ENCODE peak calls at places on chromosomes 12 and 14, in four cellular contexts. Z is HepG2, S is GM12878, U is H1. H is an unnamed sample.

GRCh38 chr12:119876761-119877638 is at the start of gene CIT:
- DNase-seq in Z (peak), S (peak), U (peak), H (peak)

GRCh38 chr12:57276935-57277563 is 26.1 kb upstream of the STAC3 start:
- DNase-seq in Z (peak), S (no peak), U (no peak), H (no peak)

GRCh38 chr14:23055147-23055550 is 2.2 kb downstream of the CDH24 start:
- DNase-seq in Z (no peak), S (no peak), U (no peak), H (no peak)

GRCh38 chr12:120118710-120119097 is 2.2 kb upstream of the RAB35 start:
- DNase-seq in Z (peak), S (no peak), U (no peak), H (no peak)

GRCh38 chr12:127170271-127171180 is 1096.4 kb upstream of the TMEM132C start:
- DNase-seq in Z (no peak), S (no peak), U (no peak), H (no peak)

GRCh38 chr14:65428691-65429090 is 16.2 kb downstream of the FUT8 start:
- DNase-seq in Z (no peak), S (no peak), U (no peak), H (no peak)

GRCh38 chr12:12387521-12387920 is 30.6 kb downstream of the BORCS5 start:
- DNase-seq in Z (no peak), S (no peak), U (no peak), H (no peak)

GRCh38 chr12:73266206-73266605 is 994.0 kb downstream of the TRHDE start:
- DNase-seq in Z (no peak), S (no peak), U (no peak), H (peak)

GRCh38 chr14:102829106-102829505 is 51.9 kb downstream of the TRAF3 start:
- DNase-seq in Z (no peak), S (no peak), U (no peak), H (no peak)

GRCh38 chr12:124742702-124743101 is 121.0 kb downstream of the SCARB1 start:
- DNase-seq in Z (no peak), S (no peak), U (no peak), H (no peak)

GRCh38 chr12:132354982-132355680 is 25.7 kb upstream of the GALNT9 start:
- DNase-seq in Z (no peak), S (no peak), U (no peak), H (no peak)

GRCh38 chr14:82251434-82251833 is 717.8 kb upstream of the SEL1L start:
- DNase-seq in Z (no peak), S (no peak), U (no peak), H (no peak)

DNA sequence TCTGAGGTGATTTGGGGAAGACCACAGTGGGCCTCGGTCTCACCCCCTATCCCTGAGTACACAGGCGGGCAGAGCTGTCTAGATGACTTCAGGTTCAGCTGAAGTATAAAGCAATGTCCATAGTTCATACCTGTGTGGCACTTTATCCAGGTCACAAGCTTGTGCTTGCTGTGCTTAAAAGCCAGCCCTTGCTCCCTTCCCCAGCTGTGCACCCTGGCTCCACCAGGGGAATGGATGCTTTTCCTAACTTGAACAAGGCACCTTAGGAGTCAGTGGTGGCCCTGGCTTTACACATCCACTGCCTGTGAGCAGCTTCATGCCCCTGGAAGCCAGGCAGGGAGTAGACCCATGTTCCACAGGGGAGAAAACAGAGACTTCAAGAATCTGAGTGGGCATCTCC is 5.5 kb downstream of the CARMIL3 start:
- DNase-seq in Z (no peak), S (no peak), U (no peak), H (no peak)
- TF ChIP-seq ZNF274 in Z (no peak), S (no peak), U (no peak), H (no peak)

GRCh38 chr12:27711957-27712356 is 1.3 kb downstream of the MRPS35 start:
- DNase-seq in Z (no peak), S (no peak), U (no peak), H (no peak)
- H3K4me3 ChIP-seq in Z (peak), S (peak), U (peak), H (peak)

GRCh38 chr12:91958816-91959215 is 186.8 kb downstream of the BTG1 start:
- DNase-seq in Z (no peak), S (no peak), U (no peak), H (peak)
- TF ChIP-seq SUZ12 in Z (no peak), S (no peak), U (no peak), H (no peak)

GRCh38 chr12:1542599-1542998 is 51.8 kb downstream of the FBXL14 start:
- DNase-seq in Z (no peak), S (no peak), U (no peak), H (no peak)

GRCh38 chr12:1536817-1537216 is 57.6 kb downstream of the FBXL14 start:
- DNase-seq in Z (no peak), S (no peak), U (no peak), H (no peak)

GRCh38 chr12:1539135-1539534 is 55.2 kb downstream of the FBXL14 start:
- DNase-seq in Z (no peak), S (no peak), U (no peak), H (no peak)

GRCh38 chr12:1544991-1545700 is 49.2 kb downstream of the FBXL14 start:
- DNase-seq in Z (peak), S (no peak), U (no peak), H (no peak)

DNA sequence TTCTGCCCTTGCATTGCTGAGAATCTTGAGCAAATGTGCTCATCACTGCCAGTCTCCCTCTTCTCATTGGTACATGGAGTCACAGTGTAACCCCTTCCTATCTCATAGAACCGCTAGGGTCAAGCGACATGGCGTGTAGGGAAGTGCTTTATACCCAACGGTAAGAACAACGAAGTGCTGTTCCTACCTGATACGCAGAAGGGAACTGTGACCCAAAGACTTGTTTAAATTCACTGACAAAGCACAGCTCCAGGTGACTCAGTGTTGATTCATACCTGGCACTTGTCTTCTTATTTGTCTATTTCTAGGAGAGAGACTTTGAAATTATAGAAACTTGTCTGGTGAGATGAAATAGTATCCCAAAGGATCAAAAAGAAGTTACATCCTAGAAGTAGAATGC is 53.7 kb downstream of the FBXL14 start:
- DNase-seq in Z (peak), S (no peak), U (no peak), H (no peak)
- TF ChIP-seq ZNF274 in Z (no peak), S (no peak), U (no peak), H (no peak)

DNA sequence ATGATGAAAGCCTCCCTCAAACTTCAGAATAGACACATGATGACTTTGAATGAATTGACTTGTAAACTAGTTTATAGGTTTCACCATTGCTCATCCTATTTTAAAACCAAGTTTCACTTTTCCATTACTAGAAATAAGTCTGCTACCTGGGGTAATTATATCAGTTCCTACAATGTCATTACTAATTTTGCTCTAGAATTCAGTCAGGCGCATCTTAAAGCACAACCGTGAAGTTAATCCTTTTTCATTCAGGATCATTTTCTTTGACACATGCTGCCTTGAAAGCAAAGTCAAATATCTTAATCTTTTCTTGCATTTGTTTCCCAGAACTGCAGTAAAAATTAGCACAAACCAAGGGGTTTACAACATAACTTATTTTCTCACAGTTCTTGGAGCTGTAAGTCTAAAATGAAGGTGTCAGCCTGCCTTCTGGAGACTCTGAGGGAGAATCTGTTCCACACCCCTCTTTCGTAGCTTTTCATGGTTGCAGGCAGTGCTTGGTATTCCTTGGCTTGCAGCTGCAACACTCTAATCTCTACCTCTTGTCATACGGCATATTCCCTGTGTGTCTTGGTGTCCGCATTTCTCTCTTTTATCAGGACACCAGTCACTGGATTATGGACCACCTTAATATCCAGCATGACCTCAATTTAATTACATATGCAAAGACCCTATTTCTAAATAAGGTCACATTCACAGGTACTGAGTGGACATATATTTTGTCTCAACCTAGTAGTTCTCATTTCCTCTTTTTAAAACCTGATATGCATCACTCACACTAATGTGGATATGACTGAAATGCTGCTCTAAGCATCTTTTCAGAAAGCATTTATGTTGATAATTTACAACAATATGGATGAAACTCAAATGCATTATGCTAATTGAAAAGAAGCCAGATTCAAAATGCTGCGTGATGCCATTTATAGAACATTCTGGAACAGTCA is 114.2 kb upstream of the PDZRN4 start:
- DNase-seq in Z (no peak), S (no peak), U (no peak), H (no peak)
- H3K4me3 ChIP-seq in Z (no peak), S (no peak), U (no peak), H (no peak)

H was measured in NT2/D1.